ENCODE peak calls at places on chromosome 21, in ten cellular contexts. One of them, this sample, is unnamed.

GRCh38 chr21:31173881-31174555 is 135.7 kb upstream of the KRTAP19-8 start:
- DNase-seq in SK-N-SH: peak
- DNase-seq in tibial nerve: no peak
- DNase-seq in HepG2: no peak
- DNase-seq in transverse colon: no peak
- DNase-seq in A549: no peak
- DNase-seq in esophagus muscularis mucosa: no peak
- DNase-seq in K562: no peak
- DNase-seq in stomach: peak
- DNase-seq in sigmoid colon: no peak
- DNase-seq in this sample: no peak

GRCh38 chr21:27173052-27173451 is 206.2 kb upstream of the ADAMTS5 start:
- DNase-seq in sigmoid colon: no peak
- DNase-seq in K562: no peak
- DNase-seq in A549: no peak
- DNase-seq in tibial nerve: no peak
- DNase-seq in stomach: no peak
- DNase-seq in HepG2: no peak
- DNase-seq in esophagus muscularis mucosa: no peak
- DNase-seq in transverse colon: no peak
- DNase-seq in SK-N-SH: no peak
- DNase-seq in this sample: no peak

GRCh38 chr21:29365636-29366305 is 67.0 kb downstream of the BACH1 start:
- DNase-seq in HepG2: no peak
- DNase-seq in transverse colon: no peak
- DNase-seq in esophagus muscularis mucosa: no peak
- DNase-seq in sigmoid colon: no peak
- DNase-seq in A549: no peak
- DNase-seq in stomach: no peak
- DNase-seq in tibial nerve: no peak
- DNase-seq in K562: no peak
- DNase-seq in SK-N-SH: no peak
- DNase-seq in this sample: no peak

GRCh38 chr21:35818597-35818996 is 241.7 kb downstream of the SETD4 start:
- DNase-seq in sigmoid colon: no peak
- DNase-seq in K562: no peak
- DNase-seq in HepG2: no peak
- DNase-seq in transverse colon: no peak
- DNase-seq in tibial nerve: no peak
- DNase-seq in A549: no peak
- DNase-seq in stomach: no peak
- DNase-seq in esophagus muscularis mucosa: peak
- DNase-seq in SK-N-SH: no peak
- DNase-seq in this sample: no peak

GRCh38 chr21:28636988-28637691 is 355.5 kb downstream of the LTN1 start:
- DNase-seq in HepG2: no peak
- DNase-seq in K562: no peak
- DNase-seq in sigmoid colon: no peak
- DNase-seq in tibial nerve: no peak
- DNase-seq in esophagus muscularis mucosa: no peak
- DNase-seq in stomach: no peak
- DNase-seq in SK-N-SH: no peak
- DNase-seq in transverse colon: no peak
- DNase-seq in A549: no peak
- DNase-seq in this sample: no peak

GRCh38 chr21:26140185-26140584 is 30.4 kb downstream of the APP start:
- DNase-seq in SK-N-SH: no peak
- DNase-seq in HepG2: peak
- DNase-seq in esophagus muscularis mucosa: no peak
- DNase-seq in transverse colon: peak
- DNase-seq in A549: peak
- DNase-seq in K562: peak
- DNase-seq in sigmoid colon: peak
- DNase-seq in tibial nerve: no peak
- DNase-seq in stomach: peak
- DNase-seq in this sample: no peak

GRCh38 chr21:37642493-37642892 is 273.8 kb downstream of the KCNJ6 start:
- DNase-seq in sigmoid colon: no peak
- DNase-seq in K562: peak
- DNase-seq in tibial nerve: no peak
- DNase-seq in A549: no peak
- DNase-seq in HepG2: peak
- DNase-seq in SK-N-SH: no peak
- DNase-seq in stomach: no peak
- DNase-seq in esophagus muscularis mucosa: peak
- DNase-seq in transverse colon: no peak
- DNase-seq in this sample: no peak

GRCh38 chr21:16588433-16588860 is 858.7 kb downstream of the USP25 start:
- DNase-seq in tibial nerve: peak
- DNase-seq in A549: peak
- DNase-seq in transverse colon: peak
- DNase-seq in HepG2: no peak
- DNase-seq in esophagus muscularis mucosa: no peak
- DNase-seq in K562: no peak
- DNase-seq in SK-N-SH: peak
- DNase-seq in stomach: peak
- DNase-seq in sigmoid colon: peak
- DNase-seq in this sample: peak

GRCh38 chr21:43027846-43028731 is 47.5 kb downstream of the CBS start:
- DNase-seq in K562: no peak
- DNase-seq in SK-N-SH: no peak
- DNase-seq in esophagus muscularis mucosa: no peak
- DNase-seq in sigmoid colon: no peak
- DNase-seq in transverse colon: no peak
- DNase-seq in stomach: no peak
- DNase-seq in tibial nerve: no peak
- DNase-seq in A549: no peak
- DNase-seq in HepG2: no peak
- DNase-seq in this sample: no peak

GRCh38 chr21:43021756-43022600 is 47.6 kb downstream of the PKNOX1 start:
- DNase-seq in K562: no peak
- DNase-seq in transverse colon: no peak
- DNase-seq in sigmoid colon: no peak
- DNase-seq in esophagus muscularis mucosa: no peak
- DNase-seq in A549: no peak
- DNase-seq in HepG2: no peak
- DNase-seq in SK-N-SH: no peak
- DNase-seq in stomach: no peak
- DNase-seq in tibial nerve: no peak
- DNase-seq in this sample: no peak

GRCh38 chr21:43023175-43023574 is 48.8 kb downstream of the PKNOX1 start:
- DNase-seq in esophagus muscularis mucosa: no peak
- DNase-seq in SK-N-SH: no peak
- DNase-seq in sigmoid colon: no peak
- DNase-seq in transverse colon: no peak
- DNase-seq in HepG2: no peak
- DNase-seq in stomach: no peak
- DNase-seq in K562: no peak
- DNase-seq in A549: no peak
- DNase-seq in tibial nerve: no peak
- DNase-seq in this sample: no peak

GRCh38 chr21:43025636-43026180 is 49.9 kb downstream of the CBS start:
- DNase-seq in A549: no peak
- DNase-seq in K562: no peak
- DNase-seq in transverse colon: no peak
- DNase-seq in stomach: no peak
- DNase-seq in tibial nerve: no peak
- DNase-seq in SK-N-SH: no peak
- DNase-seq in esophagus muscularis mucosa: no peak
- DNase-seq in HepG2: peak
- DNase-seq in sigmoid colon: no peak
- DNase-seq in this sample: no peak

DNA sequence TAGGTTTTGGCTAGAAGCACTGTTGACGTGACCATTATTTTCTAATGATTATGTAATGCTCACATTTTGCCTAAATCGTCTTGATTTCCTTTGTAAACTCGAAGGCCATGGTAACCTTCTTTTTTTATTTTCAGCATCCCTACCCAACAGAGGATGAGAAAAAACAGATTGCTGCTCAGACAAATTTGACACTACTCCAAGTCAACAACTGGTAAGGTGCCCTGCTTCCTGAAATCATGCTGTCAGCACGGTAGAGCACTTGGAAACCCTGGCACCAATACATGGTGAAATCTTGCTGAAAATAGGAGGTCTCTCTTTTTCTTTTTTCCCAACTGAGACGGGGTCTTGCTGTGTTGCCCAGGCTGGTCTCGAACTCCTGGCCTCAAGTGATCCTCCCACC is 50.4 kb downstream of the PKNOX1 start:
- DNase-seq in A549: no peak
- DNase-seq in esophagus muscularis mucosa: no peak
- DNase-seq in tibial nerve: no peak
- DNase-seq in stomach: no peak
- DNase-seq in sigmoid colon: no peak
- DNase-seq in SK-N-SH: no peak
- DNase-seq in transverse colon: no peak
- DNase-seq in HepG2: no peak
- DNase-seq in K562: no peak
- DNase-seq in this sample: no peak
- TF ChIP-seq EP300 in A549: no peak
- TF ChIP-seq EP300 in esophagus muscularis mucosa: no peak
- TF ChIP-seq EP300 in tibial nerve: no peak
- TF ChIP-seq EP300 in stomach: no peak
- TF ChIP-seq EP300 in sigmoid colon: no peak
- TF ChIP-seq EP300 in SK-N-SH: no peak
- TF ChIP-seq EP300 in transverse colon: no peak
- TF ChIP-seq EP300 in HepG2: no peak
- TF ChIP-seq EP300 in K562: no peak
- TF ChIP-seq EP300 in this sample: no peak

GRCh38 chr21:45620201-45620600 is 23.3 kb upstream of the PCBP3 start:
- DNase-seq in esophagus muscularis mucosa: no peak
- DNase-seq in sigmoid colon: no peak
- DNase-seq in A549: no peak
- DNase-seq in transverse colon: no peak
- DNase-seq in tibial nerve: no peak
- DNase-seq in HepG2: no peak
- DNase-seq in stomach: no peak
- DNase-seq in SK-N-SH: peak
- DNase-seq in K562: no peak
- DNase-seq in this sample: no peak

GRCh38 chr21:45615145-45615711 is 28.3 kb upstream of the PCBP3 start:
- DNase-seq in transverse colon: peak
- DNase-seq in SK-N-SH: peak
- DNase-seq in HepG2: peak
- DNase-seq in A549: no peak
- DNase-seq in stomach: peak
- DNase-seq in esophagus muscularis mucosa: no peak
- DNase-seq in sigmoid colon: peak
- DNase-seq in K562: no peak
- DNase-seq in tibial nerve: no peak
- DNase-seq in this sample: peak

GRCh38 chr21:45617021-45617930 is 26.2 kb upstream of the PCBP3 start:
- DNase-seq in tibial nerve: no peak
- DNase-seq in sigmoid colon: peak
- DNase-seq in transverse colon: no peak
- DNase-seq in A549: no peak
- DNase-seq in HepG2: no peak
- DNase-seq in SK-N-SH: no peak
- DNase-seq in stomach: no peak
- DNase-seq in K562: no peak
- DNase-seq in esophagus muscularis mucosa: no peak
- DNase-seq in this sample: no peak

GRCh38 chr21:45618846-45619485 is 24.6 kb upstream of the PCBP3 start:
- DNase-seq in stomach: no peak
- DNase-seq in sigmoid colon: no peak
- DNase-seq in tibial nerve: no peak
- DNase-seq in HepG2: no peak
- DNase-seq in transverse colon: no peak
- DNase-seq in SK-N-SH: peak
- DNase-seq in K562: no peak
- DNase-seq in A549: no peak
- DNase-seq in esophagus muscularis mucosa: no peak
- DNase-seq in this sample: no peak

GRCh38 chr21:45618287-45618686 is 25.2 kb upstream of the PCBP3 start:
- DNase-seq in A549: no peak
- DNase-seq in K562: no peak
- DNase-seq in HepG2: no peak
- DNase-seq in esophagus muscularis mucosa: no peak
- DNase-seq in tibial nerve: no peak
- DNase-seq in stomach: no peak
- DNase-seq in transverse colon: no peak
- DNase-seq in sigmoid colon: peak
- DNase-seq in SK-N-SH: peak
- DNase-seq in this sample: no peak
- TF ChIP-seq EP300 in A549: no peak
- TF ChIP-seq EP300 in K562: no peak
- TF ChIP-seq EP300 in HepG2: no peak
- TF ChIP-seq EP300 in esophagus muscularis mucosa: no peak
- TF ChIP-seq EP300 in tibial nerve: no peak
- TF ChIP-seq EP300 in stomach: no peak
- TF ChIP-seq EP300 in transverse colon: no peak
- TF ChIP-seq EP300 in sigmoid colon: no peak
- TF ChIP-seq EP300 in SK-N-SH: no peak
- TF ChIP-seq EP300 in this sample: no peak

GRCh38 chr21:45258476-45258875 is 29.2 kb downstream of the POFUT2 start:
- DNase-seq in A549: no peak
- DNase-seq in transverse colon: no peak
- DNase-seq in SK-N-SH: peak
- DNase-seq in tibial nerve: no peak
- DNase-seq in esophagus muscularis mucosa: peak
- DNase-seq in HepG2: peak
- DNase-seq in sigmoid colon: no peak
- DNase-seq in K562: no peak
- DNase-seq in stomach: peak
- DNase-seq in this sample: no peak

GRCh38 chr21:45257673-45258341 is 29.9 kb downstream of the POFUT2 start:
- DNase-seq in HepG2: no peak
- DNase-seq in esophagus muscularis mucosa: peak
- DNase-seq in sigmoid colon: no peak
- DNase-seq in A549: no peak
- DNase-seq in stomach: no peak
- DNase-seq in SK-N-SH: peak
- DNase-seq in K562: no peak
- DNase-seq in transverse colon: no peak
- DNase-seq in tibial nerve: no peak
- DNase-seq in this sample: no peak

GRCh38 chr21:45260191-45260795 is 27.4 kb downstream of the POFUT2 start:
- DNase-seq in A549: no peak
- DNase-seq in SK-N-SH: peak
- DNase-seq in stomach: peak
- DNase-seq in sigmoid colon: no peak
- DNase-seq in transverse colon: no peak
- DNase-seq in HepG2: no peak
- DNase-seq in tibial nerve: no peak
- DNase-seq in esophagus muscularis mucosa: peak
- DNase-seq in K562: no peak
- DNase-seq in this sample: no peak

GRCh38 chr21:45261093-45261492 is 26.6 kb downstream of the POFUT2 start:
- DNase-seq in stomach: no peak
- DNase-seq in A549: no peak
- DNase-seq in SK-N-SH: peak
- DNase-seq in sigmoid colon: no peak
- DNase-seq in tibial nerve: no peak
- DNase-seq in HepG2: no peak
- DNase-seq in transverse colon: no peak
- DNase-seq in esophagus muscularis mucosa: peak
- DNase-seq in K562: no peak
- DNase-seq in this sample: no peak

DNA sequence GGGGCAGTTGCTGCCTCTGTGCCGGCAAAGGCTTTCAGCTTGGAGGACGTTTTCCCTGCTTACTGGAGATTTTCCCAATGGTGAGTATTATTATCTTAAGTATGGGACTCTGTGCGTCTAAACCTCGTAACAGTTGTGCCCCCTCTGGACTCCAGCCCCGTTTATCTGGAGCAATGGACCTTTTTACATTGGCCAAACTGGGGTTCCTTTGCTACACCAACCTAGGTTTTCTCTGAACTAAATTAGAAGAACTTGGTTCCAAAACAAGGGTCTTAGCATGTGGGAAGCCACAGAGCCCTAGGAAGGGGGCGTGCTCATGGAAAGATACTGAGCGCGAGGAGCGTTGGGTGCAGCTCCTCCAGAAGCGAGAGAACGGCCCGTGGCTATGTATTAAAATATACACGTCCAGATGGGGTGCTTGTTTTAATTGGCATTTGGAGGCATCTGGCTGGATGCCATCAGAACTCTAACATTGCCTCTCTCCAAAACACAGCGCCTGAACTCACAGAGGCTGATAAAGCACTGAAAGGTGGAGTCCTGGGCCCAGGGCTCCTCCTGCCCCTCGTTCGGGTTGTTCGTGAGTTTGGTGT is 28.4 kb downstream of the POFUT2 start:
- DNase-seq in transverse colon: no peak
- DNase-seq in HepG2: no peak
- DNase-seq in SK-N-SH: peak
- DNase-seq in esophagus muscularis mucosa: peak
- DNase-seq in sigmoid colon: no peak
- DNase-seq in A549: no peak
- DNase-seq in tibial nerve: no peak
- DNase-seq in stomach: peak
- DNase-seq in K562: no peak
- DNase-seq in this sample: no peak
- TF ChIP-seq EP300 in transverse colon: no peak
- TF ChIP-seq EP300 in HepG2: no peak
- TF ChIP-seq EP300 in SK-N-SH: no peak
- TF ChIP-seq EP300 in esophagus muscularis mucosa: no peak
- TF ChIP-seq EP300 in sigmoid colon: no peak
- TF ChIP-seq EP300 in A549: no peak
- TF ChIP-seq EP300 in tibial nerve: no peak
- TF ChIP-seq EP300 in stomach: no peak
- TF ChIP-seq EP300 in K562: no peak
- TF ChIP-seq EP300 in this sample: no peak

GRCh38 chr21:43739648-43740435 is 20.9 kb downstream of the PDXK start:
- DNase-seq in sigmoid colon: no peak
- DNase-seq in HepG2: no peak
- DNase-seq in A549: peak
- DNase-seq in esophagus muscularis mucosa: no peak
- DNase-seq in stomach: no peak
- DNase-seq in K562: no peak
- DNase-seq in tibial nerve: no peak
- DNase-seq in SK-N-SH: peak
- DNase-seq in transverse colon: no peak
- DNase-seq in this sample: peak

GRCh38 chr21:43743934-43744333 is 25.0 kb downstream of the PDXK start:
- DNase-seq in A549: no peak
- DNase-seq in sigmoid colon: no peak
- DNase-seq in esophagus muscularis mucosa: no peak
- DNase-seq in stomach: no peak
- DNase-seq in transverse colon: no peak
- DNase-seq in tibial nerve: no peak
- DNase-seq in HepG2: no peak
- DNase-seq in SK-N-SH: no peak
- DNase-seq in K562: no peak
- DNase-seq in this sample: no peak

GRCh38 chr21:43744725-43745124 is 25.8 kb downstream of the PDXK start:
- DNase-seq in SK-N-SH: no peak
- DNase-seq in stomach: no peak
- DNase-seq in esophagus muscularis mucosa: no peak
- DNase-seq in tibial nerve: no peak
- DNase-seq in sigmoid colon: no peak
- DNase-seq in transverse colon: no peak
- DNase-seq in A549: no peak
- DNase-seq in K562: no peak
- DNase-seq in HepG2: no peak
- DNase-seq in this sample: no peak

GRCh38 chr21:43740497-43741156 is 21.7 kb downstream of the PDXK start:
- DNase-seq in transverse colon: peak
- DNase-seq in stomach: peak
- DNase-seq in esophagus muscularis mucosa: no peak
- DNase-seq in A549: peak
- DNase-seq in sigmoid colon: peak
- DNase-seq in HepG2: no peak
- DNase-seq in SK-N-SH: peak
- DNase-seq in tibial nerve: peak
- DNase-seq in K562: no peak
- DNase-seq in this sample: peak

GRCh38 chr21:43741425-43742096 is 22.6 kb downstream of the PDXK start:
- DNase-seq in SK-N-SH: peak
- DNase-seq in sigmoid colon: no peak
- DNase-seq in stomach: no peak
- DNase-seq in HepG2: no peak
- DNase-seq in transverse colon: no peak
- DNase-seq in A549: no peak
- DNase-seq in tibial nerve: no peak
- DNase-seq in esophagus muscularis mucosa: no peak
- DNase-seq in K562: no peak
- DNase-seq in this sample: no peak
- TF ChIP-seq EP300 in SK-N-SH: no peak
- TF ChIP-seq EP300 in sigmoid colon: no peak
- TF ChIP-seq EP300 in stomach: no peak
- TF ChIP-seq EP300 in HepG2: no peak
- TF ChIP-seq EP300 in transverse colon: no peak
- TF ChIP-seq EP300 in A549: no peak
- TF ChIP-seq EP300 in tibial nerve: no peak
- TF ChIP-seq EP300 in esophagus muscularis mucosa: no peak
- TF ChIP-seq EP300 in K562: no peak
- TF ChIP-seq EP300 in this sample: no peak